ENCODE peak calls at places on chromosome 20, in seven cellular contexts. One of them, this sample, is unnamed.

GRCh38 chr20:64114356-64114971 is 7.1 kb upstream of the NPBWR2 start:
- DNase-seq in kidney: peak; percentile 63
- DNase-seq in lower lobe of right lung: no peak
- DNase-seq in cardiac muscle cell: no peak
- DNase-seq in fibroblast of lung: no peak
- DNase-seq in Panc1: no peak
- DNase-seq in uterus: no peak
- DNase-seq in this sample: peak; percentile 16

GRCh38 chr20:58109126-58109880 is 119.2 kb downstream of the ANKRD60 start:
- DNase-seq in kidney: no peak
- DNase-seq in lower lobe of right lung: no peak
- DNase-seq in cardiac muscle cell: peak; percentile 32
- DNase-seq in fibroblast of lung: peak; percentile 67
- DNase-seq in Panc1: no peak
- DNase-seq in uterus: no peak
- DNase-seq in this sample: no peak

GRCh38 chr20:2984956-2985661 is 58.3 kb upstream of the GNRH2 start:
- DNase-seq in kidney: no peak
- DNase-seq in lower lobe of right lung: no peak
- DNase-seq in cardiac muscle cell: peak; percentile 56
- DNase-seq in fibroblast of lung: peak; percentile 57
- DNase-seq in Panc1: no peak
- DNase-seq in uterus: no peak
- DNase-seq in this sample: no peak

GRCh38 chr20:46118481-46119020 is 437 bp downstream of the CD40 start:
- DNase-seq in kidney: peak; percentile 82
- DNase-seq in lower lobe of right lung: peak; percentile 61
- DNase-seq in cardiac muscle cell: peak; percentile 33
- DNase-seq in fibroblast of lung: no peak
- DNase-seq in Panc1: no peak
- DNase-seq in uterus: peak; percentile 61
- DNase-seq in this sample: peak; percentile 79

GRCh38 chr20:58113706-58114105 is 114.7 kb downstream of the ANKRD60 start:
- DNase-seq in kidney: no peak
- DNase-seq in lower lobe of right lung: no peak
- DNase-seq in cardiac muscle cell: no peak
- DNase-seq in fibroblast of lung: no peak
- DNase-seq in Panc1: no peak
- DNase-seq in uterus: no peak
- DNase-seq in this sample: no peak

GRCh38 chr20:62920039-62920645 is 6.2 kb downstream of the DIDO1 start:
- DNase-seq in kidney: no peak
- DNase-seq in lower lobe of right lung: peak; percentile 7
- DNase-seq in cardiac muscle cell: no peak
- DNase-seq in fibroblast of lung: no peak
- DNase-seq in Panc1: no peak
- DNase-seq in uterus: no peak
- DNase-seq in this sample: no peak

GRCh38 chr20:5714261-5715041 is 35.8 kb upstream of the SHLD1 start:
- DNase-seq in kidney: no peak
- DNase-seq in lower lobe of right lung: no peak
- DNase-seq in cardiac muscle cell: peak; percentile 74
- DNase-seq in fibroblast of lung: no peak
- DNase-seq in Panc1: no peak
- DNase-seq in uterus: peak; percentile 19
- DNase-seq in this sample: no peak

GRCh38 chr20:18722381-18722780 is 91.2 kb upstream of the SCP2D1 start:
- DNase-seq in kidney: no peak
- DNase-seq in lower lobe of right lung: no peak
- DNase-seq in cardiac muscle cell: no peak
- DNase-seq in fibroblast of lung: no peak
- DNase-seq in Panc1: no peak
- DNase-seq in uterus: no peak
- DNase-seq in this sample: no peak

GRCh38 chr20:24164360-24164759 is 175.8 kb upstream of the GGTLC1 start:
- DNase-seq in kidney: no peak
- DNase-seq in lower lobe of right lung: no peak
- DNase-seq in cardiac muscle cell: peak; percentile 22
- DNase-seq in fibroblast of lung: no peak
- DNase-seq in Panc1: no peak
- DNase-seq in uterus: no peak
- DNase-seq in this sample: no peak

GRCh38 chr20:62066339-62066982 is 780 bp upstream of the TAF4 start:
- DNase-seq in kidney: no peak
- DNase-seq in lower lobe of right lung: peak; percentile 73
- DNase-seq in cardiac muscle cell: peak; percentile 29
- DNase-seq in fibroblast of lung: peak; percentile 41
- DNase-seq in Panc1: no peak
- DNase-seq in uterus: peak; percentile 39
- DNase-seq in this sample: peak; percentile 62

GRCh38 chr20:15742076-15742475 is 831.2 kb downstream of the KIF16B start:
- DNase-seq in kidney: no peak
- DNase-seq in lower lobe of right lung: no peak
- DNase-seq in cardiac muscle cell: no peak
- DNase-seq in fibroblast of lung: no peak
- DNase-seq in Panc1: no peak
- DNase-seq in uterus: no peak
- DNase-seq in this sample: no peak

GRCh38 chr20:2640899-2641298 is 11.5 kb upstream of the NOP56 start:
- DNase-seq in kidney: no peak
- DNase-seq in lower lobe of right lung: no peak
- DNase-seq in cardiac muscle cell: no peak
- DNase-seq in fibroblast of lung: no peak
- DNase-seq in Panc1: no peak
- DNase-seq in uterus: no peak
- DNase-seq in this sample: no peak

GRCh38 chr20:25587536-25587935 is 2.2 kb upstream of the NINL start:
- DNase-seq in kidney: peak; percentile 26
- DNase-seq in lower lobe of right lung: no peak
- DNase-seq in cardiac muscle cell: no peak
- DNase-seq in fibroblast of lung: no peak
- DNase-seq in Panc1: no peak
- DNase-seq in uterus: no peak
- DNase-seq in this sample: no peak

GRCh38 chr20:63736893-63737689 is 627 bp downstream of the LIME1 start:
- DNase-seq in kidney: peak; percentile 78
- DNase-seq in lower lobe of right lung: no peak
- DNase-seq in cardiac muscle cell: no peak
- DNase-seq in fibroblast of lung: no peak
- DNase-seq in Panc1: no peak
- DNase-seq in uterus: peak; percentile 18
- DNase-seq in this sample: no peak

GRCh38 chr20:41072099-41072798 is 43.6 kb downstream of the TOP1 start:
- DNase-seq in kidney: no peak
- DNase-seq in lower lobe of right lung: no peak
- DNase-seq in cardiac muscle cell: peak; percentile 89
- DNase-seq in fibroblast of lung: peak; percentile 89
- DNase-seq in Panc1: no peak
- DNase-seq in uterus: peak; percentile 41
- DNase-seq in this sample: no peak

GRCh38 chr20:2652724-2653510 is 485 bp downstream of the NOP56 start:
- DNase-seq in kidney: no peak
- DNase-seq in lower lobe of right lung: peak; percentile 80
- DNase-seq in cardiac muscle cell: no peak
- DNase-seq in fibroblast of lung: no peak
- DNase-seq in Panc1: no peak
- DNase-seq in uterus: peak; percentile 39
- DNase-seq in this sample: no peak

GRCh38 chr20:47141941-47142781 is 214.3 kb downstream of the ZMYND8 start:
- DNase-seq in kidney: no peak
- DNase-seq in lower lobe of right lung: no peak
- DNase-seq in cardiac muscle cell: peak; percentile 87
- DNase-seq in fibroblast of lung: no peak
- DNase-seq in Panc1: no peak
- DNase-seq in uterus: no peak
- DNase-seq in this sample: no peak

GRCh38 chr20:31712564-31713311 is 9.9 kb downstream of the BCL2L1 start:
- DNase-seq in kidney: peak; percentile 93
- DNase-seq in lower lobe of right lung: peak; percentile 84
- DNase-seq in cardiac muscle cell: peak; percentile 93
- DNase-seq in fibroblast of lung: peak; percentile 79
- DNase-seq in Panc1: no peak
- DNase-seq in uterus: peak; percentile 88
- DNase-seq in this sample: no peak

GRCh38 chr20:9930142-9930541 is 91.3 kb upstream of the PAK5 start:
- DNase-seq in kidney: no peak
- DNase-seq in lower lobe of right lung: no peak
- DNase-seq in cardiac muscle cell: no peak
- DNase-seq in fibroblast of lung: no peak
- DNase-seq in Panc1: no peak
- DNase-seq in uterus: no peak
- DNase-seq in this sample: no peak

GRCh38 chr20:53929399-53929798 is 141.0 kb downstream of the BCAS1 start:
- DNase-seq in kidney: no peak
- DNase-seq in lower lobe of right lung: no peak
- DNase-seq in cardiac muscle cell: no peak
- DNase-seq in fibroblast of lung: no peak
- DNase-seq in Panc1: no peak
- DNase-seq in uterus: no peak
- DNase-seq in this sample: no peak

GRCh38 chr20:53930651-53931504 is 139.5 kb downstream of the BCAS1 start:
- DNase-seq in kidney: no peak
- DNase-seq in lower lobe of right lung: no peak
- DNase-seq in cardiac muscle cell: no peak
- DNase-seq in fibroblast of lung: no peak
- DNase-seq in Panc1: no peak
- DNase-seq in uterus: no peak
- DNase-seq in this sample: no peak

GRCh38 chr20:53927990-53928389 is 142.4 kb downstream of the BCAS1 start:
- DNase-seq in kidney: no peak
- DNase-seq in lower lobe of right lung: no peak
- DNase-seq in cardiac muscle cell: no peak
- DNase-seq in fibroblast of lung: no peak
- DNase-seq in Panc1: no peak
- DNase-seq in uterus: no peak
- DNase-seq in this sample: no peak

GRCh38 chr20:53931597-53931996 is 138.8 kb downstream of the BCAS1 start:
- DNase-seq in kidney: no peak
- DNase-seq in lower lobe of right lung: no peak
- DNase-seq in cardiac muscle cell: no peak
- DNase-seq in fibroblast of lung: no peak
- DNase-seq in Panc1: no peak
- DNase-seq in uterus: no peak
- DNase-seq in this sample: no peak

GRCh38 chr20:53929974-53930650 is 140.3 kb downstream of the BCAS1 start:
- DNase-seq in kidney: no peak
- DNase-seq in lower lobe of right lung: no peak
- DNase-seq in cardiac muscle cell: no peak
- DNase-seq in fibroblast of lung: no peak
- DNase-seq in Panc1: no peak
- DNase-seq in uterus: no peak
- DNase-seq in this sample: no peak
- H3K4me1 ChIP-seq in kidney: peaks cover 4% of the 10 kb centered on the region
- H3K4me1 ChIP-seq in lower lobe of right lung: peaks cover 30% of the 10 kb centered on the region
- H3K4me1 ChIP-seq in cardiac muscle cell: peaks cover 18% of the 10 kb centered on the region
- H3K4me1 ChIP-seq in fibroblast of lung: peaks cover 11% of the 10 kb centered on the region
- H3K4me1 ChIP-seq in Panc1: peaks cover 52% of the 10 kb centered on the region
- H3K4me1 ChIP-seq in uterus: no peaks in the 10 kb centered on the region
- H3K4me1 ChIP-seq in this sample: peaks cover 38% of the 10 kb centered on the region

DNA sequence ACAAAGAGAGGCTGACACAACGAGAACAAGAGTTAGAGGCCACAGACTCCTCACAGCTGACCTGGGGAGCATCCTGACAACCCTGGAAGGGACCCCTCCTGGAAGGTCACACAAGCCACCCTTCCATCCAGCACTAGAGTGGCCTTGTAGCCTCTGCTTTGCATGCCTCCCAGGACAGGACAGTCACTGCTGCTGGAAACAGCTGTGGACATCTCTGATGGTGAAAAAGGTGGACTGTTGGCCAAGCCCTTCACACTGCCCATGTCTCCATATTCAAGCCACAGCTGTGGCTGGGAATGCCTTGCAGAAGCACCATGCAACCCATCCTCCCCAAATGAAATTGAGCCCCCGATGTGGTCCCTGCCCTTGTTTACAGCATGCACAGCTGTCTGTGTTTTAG is 102.1 kb upstream of the SRSF6 start:
- DNase-seq in kidney: no peak
- DNase-seq in lower lobe of right lung: no peak
- DNase-seq in cardiac muscle cell: no peak
- DNase-seq in fibroblast of lung: no peak
- DNase-seq in Panc1: no peak
- DNase-seq in uterus: no peak
- DNase-seq in this sample: no peak
- H3K4me3 ChIP-seq in kidney: no peak overlapping the region
- H3K4me3 ChIP-seq in lower lobe of right lung: no peak overlapping the region
- H3K4me3 ChIP-seq in cardiac muscle cell: no peak overlapping the region
- H3K4me3 ChIP-seq in fibroblast of lung: no peak overlapping the region
- H3K4me3 ChIP-seq in Panc1: no peak overlapping the region
- H3K4me3 ChIP-seq in uterus: no peak overlapping the region
- H3K4me3 ChIP-seq in this sample: no peak overlapping the region

DNA sequence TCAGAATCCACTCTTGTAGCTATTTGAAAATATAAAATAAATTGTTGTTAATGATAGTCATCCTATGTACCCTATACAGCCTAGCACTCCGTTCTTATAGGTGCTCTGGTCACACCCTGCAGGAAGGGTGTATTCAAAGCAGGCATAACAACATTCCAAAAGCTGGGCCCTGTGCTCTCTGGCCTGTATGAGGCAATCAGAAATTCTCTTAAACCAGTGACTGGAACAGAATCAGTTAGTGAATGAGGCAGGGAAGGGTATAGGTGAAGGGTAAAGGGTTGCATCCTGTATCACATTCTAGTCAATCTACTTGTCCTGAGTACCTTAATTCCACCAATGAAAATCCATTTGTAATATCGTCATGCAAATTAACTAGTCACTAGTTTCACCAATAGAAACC is 154.5 kb upstream of the ZNF217 start:
- DNase-seq in kidney: no peak
- DNase-seq in lower lobe of right lung: no peak
- DNase-seq in cardiac muscle cell: no peak
- DNase-seq in fibroblast of lung: no peak
- DNase-seq in Panc1: no peak
- DNase-seq in uterus: no peak
- DNase-seq in this sample: no peak
- H3K4me1 ChIP-seq in kidney: peaks cover 8% of the 10 kb centered on the region
- H3K4me1 ChIP-seq in lower lobe of right lung: peaks cover 20% of the 10 kb centered on the region
- H3K4me1 ChIP-seq in cardiac muscle cell: no peaks in the 10 kb centered on the region
- H3K4me1 ChIP-seq in fibroblast of lung: peaks cover 8% of the 10 kb centered on the region
- H3K4me1 ChIP-seq in Panc1: peaks cover 62% of the 10 kb centered on the region
- H3K4me1 ChIP-seq in uterus: no peaks in the 10 kb centered on the region
- H3K4me1 ChIP-seq in this sample: peaks cover 6% of the 10 kb centered on the region

GRCh38 chr20:50845566-50846211 is 50.8 kb downstream of the BCAS4 start:
- DNase-seq in kidney: peak; percentile 67
- DNase-seq in lower lobe of right lung: no peak
- DNase-seq in cardiac muscle cell: no peak
- DNase-seq in fibroblast of lung: no peak
- DNase-seq in Panc1: no peak
- DNase-seq in uterus: no peak
- DNase-seq in this sample: peak; percentile 68

GRCh38 chr20:50848341-50848808 is 53.5 kb downstream of the BCAS4 start:
- DNase-seq in kidney: no peak
- DNase-seq in lower lobe of right lung: no peak
- DNase-seq in cardiac muscle cell: peak; percentile 57
- DNase-seq in fibroblast of lung: peak; percentile 33
- DNase-seq in Panc1: no peak
- DNase-seq in uterus: peak; percentile 32
- DNase-seq in this sample: no peak

GRCh38 chr20:50852085-50852484 is 57.2 kb downstream of the BCAS4 start:
- DNase-seq in kidney: no peak
- DNase-seq in lower lobe of right lung: no peak
- DNase-seq in cardiac muscle cell: no peak
- DNase-seq in fibroblast of lung: no peak
- DNase-seq in Panc1: no peak
- DNase-seq in uterus: no peak
- DNase-seq in this sample: no peak

GRCh38 chr20:50850721-50851286 is 55.9 kb downstream of the BCAS4 start:
- DNase-seq in kidney: no peak
- DNase-seq in lower lobe of right lung: no peak
- DNase-seq in cardiac muscle cell: peak; percentile 40
- DNase-seq in fibroblast of lung: no peak
- DNase-seq in Panc1: no peak
- DNase-seq in uterus: no peak
- DNase-seq in this sample: no peak

GRCh38 chr20:50848846-50849673 is 54.2 kb downstream of the BCAS4 start:
- DNase-seq in kidney: no peak
- DNase-seq in lower lobe of right lung: no peak
- DNase-seq in cardiac muscle cell: no peak
- DNase-seq in fibroblast of lung: no peak
- DNase-seq in Panc1: no peak
- DNase-seq in uterus: peak; percentile 19
- DNase-seq in this sample: no peak
- H3K4me3 ChIP-seq in kidney: no peak overlapping the region
- H3K4me3 ChIP-seq in lower lobe of right lung: no peak overlapping the region
- H3K4me3 ChIP-seq in cardiac muscle cell: no peak overlapping the region
- H3K4me3 ChIP-seq in fibroblast of lung: no peak overlapping the region
- H3K4me3 ChIP-seq in Panc1: no peak overlapping the region
- H3K4me3 ChIP-seq in uterus: peak overlapping the region; percentile 4
- H3K4me3 ChIP-seq in this sample: no peak overlapping the region

This sample was measured in left lung.